ENCODE peak calls at places on chromosomes 1 and 21, in six cellular contexts. J is ovary, A is NCI-H1105, I is GM20000, E is neural crest cell, P is AG09309. V is an unnamed sample.

GRCh38 chr21:42124081-42124480 is 53.0 kb downstream of the UMODL1 start:
- DNase-seq in P (no peak), I (no peak), E (no peak), J (no peak), A (no peak), V (no peak)

GRCh38 chr1:208244584-208244916 is 366 bp upstream of the PLXNA2 start:
- DNase-seq in I (no peak), J (no peak), E (no peak), P (no peak), A (no peak), V (no peak)

GRCh38 chr1:242811092-242811840 is 286.8 kb upstream of the PLD5 start:
- DNase-seq in I (no peak), A (no peak), E (no peak), P (no peak), J (no peak), V (no peak)

GRCh38 chr1:234125283-234125682 is 220.8 kb downstream of the SLC35F3 start:
- DNase-seq in P (no peak), J (no peak), E (peak; percentile 59), I (peak; percentile 31), A (no peak), V (peak; percentile 11)

GRCh38 chr1:201808633-201808990 is 20.3 kb upstream of the IPO9 start:
- DNase-seq in P (no peak), J (no peak), E (no peak), I (no peak), A (no peak), V (no peak)

GRCh38 chr1:9309991-9310390 is 17.3 kb downstream of the SPSB1 start:
- DNase-seq in E (no peak), J (no peak), A (no peak), I (no peak), P (no peak), V (no peak)

GRCh38 chr21:44297525-44298290 is 2.1 kb upstream of the PFKL start:
- DNase-seq in P (peak; percentile 46), J (peak; percentile 73), A (peak; percentile 61), E (peak; percentile 88), I (peak; percentile 95), V (peak; percentile 83)

GRCh38 chr21:32257952-32258785 is 20.7 kb downstream of the MIS18A start:
- DNase-seq in P (peak; percentile 62), J (peak; percentile 73), I (peak; percentile 79), E (peak; percentile 65), A (peak; percentile 71), V (peak; percentile 62)

GRCh38 chr1:174875306-174875705 is 124.4 kb upstream of the CACYBP start:
- DNase-seq in A (peak; percentile 97), J (no peak), P (no peak), I (no peak), E (no peak), V (peak; percentile 81)

GRCh38 chr1:109969430-109969829 is 15.1 kb upstream of the AHCYL1 start:
- DNase-seq in A (no peak), P (peak; percentile 48), E (no peak), I (no peak), J (no peak), V (no peak)

GRCh38 chr1:22428672-22429071 is 23.0 kb upstream of the ZBTB40 start:
- DNase-seq in E (no peak), J (no peak), P (no peak), A (no peak), I (peak; percentile 46), V (peak; percentile 88)

GRCh38 chr1:161119379-161120061 is 1.6 kb downstream of the NIT1 start:
- DNase-seq in J (no peak), P (no peak), E (no peak), I (peak; percentile 78), A (no peak), V (peak; percentile 81)

GRCh38 chr1:83929184-83929583 is 69.7 kb downstream of the TTLL7 start:
- DNase-seq in I (no peak), A (no peak), J (no peak), P (no peak), E (no peak), V (no peak)

GRCh38 chr1:219713981-219714381 is 101.1 kb upstream of the ZC3H11B start:
- DNase-seq in J (no peak), P (no peak), E (no peak), I (no peak), A (no peak), V (no peak)

GRCh38 chr1:43008425-43009108 is 49.9 kb upstream of the SLC2A1 start:
- DNase-seq in E (peak; percentile 60), J (no peak), A (no peak), I (no peak), P (no peak), V (no peak)

GRCh38 chr1:84143796-84144565 is at the start of gene PRKACB:
- DNase-seq in J (no peak), I (peak; percentile 6), A (no peak), E (no peak), P (no peak), V (peak; percentile 86)

GRCh38 chr21:24941316-24942185 is 665.7 kb downstream of the MRPL39 start:
- DNase-seq in A (no peak), J (peak; percentile 29), I (no peak), E (no peak), P (no peak), V (no peak)

GRCh38 chr1:206554833-206555472 is 47.6 kb downstream of the RASSF5 start:
- DNase-seq in I (no peak), P (no peak), E (no peak), A (no peak), J (no peak), V (no peak)

GRCh38 chr21:35943752-35944151 is 116.6 kb downstream of the SETD4 start:
- DNase-seq in I (no peak), P (no peak), A (peak; percentile 23), J (no peak), E (no peak), V (no peak)

GRCh38 chr1:19643113-19643512 is 998 bp upstream of the NBL1 start:
- DNase-seq in E (no peak), P (no peak), I (no peak), J (no peak), A (no peak), V (no peak)

GRCh38 chr1:118983558-118984021 is 4.6 kb downstream of the TBX15 start:
- DNase-seq in A (no peak), J (no peak), P (no peak), I (peak; percentile 5), E (peak; percentile 8), V (no peak)

GRCh38 chr1:209053587-209053986 is 529.9 kb upstream of the CAMK1G start:
- DNase-seq in P (no peak), A (no peak), J (no peak), E (no peak), I (no peak), V (no peak)

GRCh38 chr1:46690931-46691411 is 19.3 kb downstream of the TEX38 start:
- DNase-seq in P (no peak), I (no peak), E (no peak), J (no peak), A (no peak), V (no peak)

GRCh38 chr1:90809093-90809492 is 92.0 kb upstream of the BARHL2 start:
- DNase-seq in I (no peak), P (no peak), J (no peak), E (no peak), A (no peak), V (no peak)

GRCh38 chr1:183243190-183244065 is 57.4 kb downstream of the LAMC2 start:
- DNase-seq in J (no peak), E (no peak), I (no peak), A (no peak), P (no peak), V (no peak)

GRCh38 chr1:24865168-24865567 is 64.9 kb downstream of the RUNX3 start:
- DNase-seq in I (no peak), P (no peak), J (no peak), A (no peak), E (no peak), V (no peak)

GRCh38 chr1:97281962-97282361 is 560.4 kb downstream of the PTBP2 start:
- DNase-seq in E (no peak), A (no peak), P (no peak), I (no peak), J (no peak), V (no peak)

GRCh38 chr1:94953741-94954140 is 26.8 kb upstream of the CNN3 start:
- DNase-seq in P (no peak), I (no peak), J (no peak), A (no peak), E (no peak), V (no peak)